ENCODE peak calls at places on chromosomes 4 and X, in nine cellular contexts. One of them, this sample, is unnamed.

GRCh38 chrX:45400380-45400779 is 199.7 kb upstream of the DIPK2B start:
- DNase-seq in astrocyte: peak
- DNase-seq in BJ: no peak
- DNase-seq in GM06990: no peak
- DNase-seq in WERI-Rb-1: no peak
- DNase-seq in fibroblast of pulmonary artery: peak
- DNase-seq in pancreas: no peak
- DNase-seq in GM23338: peak
- DNase-seq in psoas muscle: no peak
- DNase-seq in this sample: no peak

GRCh38 chr4:2929469-2929868 is 33.7 kb downstream of the NOP14 start:
- DNase-seq in GM23338: no peak
- DNase-seq in WERI-Rb-1: no peak
- DNase-seq in GM06990: no peak
- DNase-seq in fibroblast of pulmonary artery: no peak
- DNase-seq in BJ: no peak
- DNase-seq in pancreas: peak
- DNase-seq in astrocyte: no peak
- DNase-seq in psoas muscle: no peak
- DNase-seq in this sample: no peak

GRCh38 chr4:142474398-142475087 is 371.6 kb downstream of the INPP4B start:
- DNase-seq in GM23338: no peak
- DNase-seq in WERI-Rb-1: peak
- DNase-seq in fibroblast of pulmonary artery: no peak
- DNase-seq in astrocyte: peak
- DNase-seq in BJ: no peak
- DNase-seq in GM06990: peak
- DNase-seq in psoas muscle: no peak
- DNase-seq in pancreas: peak
- DNase-seq in this sample: peak

GRCh38 chrX:23871905-23872546 is 35.7 kb downstream of the APOO start:
- DNase-seq in GM06990: no peak
- DNase-seq in astrocyte: no peak
- DNase-seq in BJ: no peak
- DNase-seq in GM23338: no peak
- DNase-seq in psoas muscle: no peak
- DNase-seq in WERI-Rb-1: no peak
- DNase-seq in pancreas: no peak
- DNase-seq in fibroblast of pulmonary artery: no peak
- DNase-seq in this sample: no peak

GRCh38 chr4:78517050-78517652 is 34.4 kb upstream of the ANXA3 start:
- DNase-seq in BJ: no peak
- DNase-seq in GM23338: peak
- DNase-seq in GM06990: no peak
- DNase-seq in astrocyte: peak
- DNase-seq in WERI-Rb-1: no peak
- DNase-seq in fibroblast of pulmonary artery: peak
- DNase-seq in pancreas: no peak
- DNase-seq in psoas muscle: no peak
- DNase-seq in this sample: peak

GRCh38 chrX:29728639-29729038 is 486.7 kb upstream of the MAGEB2 start:
- DNase-seq in psoas muscle: no peak
- DNase-seq in GM06990: no peak
- DNase-seq in pancreas: no peak
- DNase-seq in GM23338: no peak
- DNase-seq in astrocyte: no peak
- DNase-seq in BJ: no peak
- DNase-seq in WERI-Rb-1: no peak
- DNase-seq in fibroblast of pulmonary artery: peak
- DNase-seq in this sample: peak

GRCh38 chrX:16958356-16958755 is 11.9 kb downstream of the REPS2 start:
- DNase-seq in BJ: no peak
- DNase-seq in GM23338: peak
- DNase-seq in psoas muscle: no peak
- DNase-seq in astrocyte: no peak
- DNase-seq in fibroblast of pulmonary artery: no peak
- DNase-seq in pancreas: no peak
- DNase-seq in GM06990: no peak
- DNase-seq in WERI-Rb-1: no peak
- DNase-seq in this sample: no peak

GRCh38 chr4:3855646-3856045 is 89.5 kb downstream of the ADRA2C start:
- DNase-seq in WERI-Rb-1: no peak
- DNase-seq in GM23338: no peak
- DNase-seq in fibroblast of pulmonary artery: no peak
- DNase-seq in BJ: no peak
- DNase-seq in astrocyte: no peak
- DNase-seq in psoas muscle: no peak
- DNase-seq in pancreas: no peak
- DNase-seq in GM06990: no peak
- DNase-seq in this sample: no peak

GRCh38 chr4:164930647-164931046 is 46.8 kb downstream of the TRIM61 start:
- DNase-seq in psoas muscle: no peak
- DNase-seq in WERI-Rb-1: no peak
- DNase-seq in GM23338: no peak
- DNase-seq in astrocyte: no peak
- DNase-seq in GM06990: no peak
- DNase-seq in pancreas: no peak
- DNase-seq in BJ: no peak
- DNase-seq in fibroblast of pulmonary artery: no peak
- DNase-seq in this sample: no peak

GRCh38 chr4:164937576-164938270 is 39.7 kb downstream of the TRIM61 start:
- DNase-seq in WERI-Rb-1: peak
- DNase-seq in psoas muscle: no peak
- DNase-seq in fibroblast of pulmonary artery: peak
- DNase-seq in GM23338: peak
- DNase-seq in BJ: no peak
- DNase-seq in pancreas: no peak
- DNase-seq in astrocyte: no peak
- DNase-seq in GM06990: no peak
- DNase-seq in this sample: no peak

GRCh38 chr4:164931551-164932324 is 45.7 kb downstream of the TRIM61 start:
- DNase-seq in BJ: no peak
- DNase-seq in astrocyte: no peak
- DNase-seq in pancreas: no peak
- DNase-seq in WERI-Rb-1: no peak
- DNase-seq in psoas muscle: no peak
- DNase-seq in fibroblast of pulmonary artery: no peak
- DNase-seq in GM23338: no peak
- DNase-seq in GM06990: no peak
- DNase-seq in this sample: peak

GRCh38 chr4:164933244-164933643 is 44.2 kb downstream of the TRIM61 start:
- DNase-seq in WERI-Rb-1: no peak
- DNase-seq in fibroblast of pulmonary artery: no peak
- DNase-seq in pancreas: no peak
- DNase-seq in astrocyte: no peak
- DNase-seq in GM06990: no peak
- DNase-seq in BJ: no peak
- DNase-seq in psoas muscle: no peak
- DNase-seq in GM23338: no peak
- DNase-seq in this sample: no peak

GRCh38 chr4:164935363-164935762 is 42.1 kb downstream of the TRIM61 start:
- DNase-seq in WERI-Rb-1: peak
- DNase-seq in fibroblast of pulmonary artery: no peak
- DNase-seq in astrocyte: no peak
- DNase-seq in GM06990: peak
- DNase-seq in GM23338: peak
- DNase-seq in pancreas: no peak
- DNase-seq in psoas muscle: no peak
- DNase-seq in BJ: no peak
- DNase-seq in this sample: no peak
- H3K4me3 ChIP-seq in WERI-Rb-1: no peak
- H3K4me3 ChIP-seq in fibroblast of pulmonary artery: no peak
- H3K4me3 ChIP-seq in astrocyte: no peak
- H3K4me3 ChIP-seq in GM06990: no peak
- H3K4me3 ChIP-seq in GM23338: no peak
- H3K4me3 ChIP-seq in pancreas: no peak
- H3K4me3 ChIP-seq in psoas muscle: no peak
- H3K4me3 ChIP-seq in BJ: no peak
- H3K4me3 ChIP-seq in this sample: no peak

GRCh38 chr4:122178961-122179360 is 26.8 kb downstream of the BLTP1 start:
- DNase-seq in pancreas: no peak
- DNase-seq in WERI-Rb-1: no peak
- DNase-seq in GM06990: no peak
- DNase-seq in BJ: no peak
- DNase-seq in GM23338: no peak
- DNase-seq in fibroblast of pulmonary artery: no peak
- DNase-seq in astrocyte: no peak
- DNase-seq in psoas muscle: no peak
- DNase-seq in this sample: no peak
- TF ChIP-seq CTCF in pancreas: no peak
- TF ChIP-seq CTCF in WERI-Rb-1: no peak
- TF ChIP-seq CTCF in GM06990: no peak
- TF ChIP-seq CTCF in BJ: no peak
- TF ChIP-seq CTCF in GM23338: no peak
- TF ChIP-seq CTCF in fibroblast of pulmonary artery: no peak
- TF ChIP-seq CTCF in astrocyte: no peak
- TF ChIP-seq CTCF in psoas muscle: no peak
- TF ChIP-seq CTCF in this sample: no peak

GRCh38 chr4:109811707-109812106 is 3.9 kb upstream of the GAR1 start:
- DNase-seq in astrocyte: no peak
- DNase-seq in GM06990: no peak
- DNase-seq in psoas muscle: no peak
- DNase-seq in GM23338: no peak
- DNase-seq in WERI-Rb-1: no peak
- DNase-seq in pancreas: no peak
- DNase-seq in BJ: no peak
- DNase-seq in fibroblast of pulmonary artery: no peak
- DNase-seq in this sample: no peak
- H3K4me3 ChIP-seq in astrocyte: no peak
- H3K4me3 ChIP-seq in GM06990: no peak
- H3K4me3 ChIP-seq in psoas muscle: no peak
- H3K4me3 ChIP-seq in GM23338: no peak
- H3K4me3 ChIP-seq in WERI-Rb-1: no peak
- H3K4me3 ChIP-seq in pancreas: no peak
- H3K4me3 ChIP-seq in BJ: no peak
- H3K4me3 ChIP-seq in fibroblast of pulmonary artery: no peak
- H3K4me3 ChIP-seq in this sample: no peak

DNA sequence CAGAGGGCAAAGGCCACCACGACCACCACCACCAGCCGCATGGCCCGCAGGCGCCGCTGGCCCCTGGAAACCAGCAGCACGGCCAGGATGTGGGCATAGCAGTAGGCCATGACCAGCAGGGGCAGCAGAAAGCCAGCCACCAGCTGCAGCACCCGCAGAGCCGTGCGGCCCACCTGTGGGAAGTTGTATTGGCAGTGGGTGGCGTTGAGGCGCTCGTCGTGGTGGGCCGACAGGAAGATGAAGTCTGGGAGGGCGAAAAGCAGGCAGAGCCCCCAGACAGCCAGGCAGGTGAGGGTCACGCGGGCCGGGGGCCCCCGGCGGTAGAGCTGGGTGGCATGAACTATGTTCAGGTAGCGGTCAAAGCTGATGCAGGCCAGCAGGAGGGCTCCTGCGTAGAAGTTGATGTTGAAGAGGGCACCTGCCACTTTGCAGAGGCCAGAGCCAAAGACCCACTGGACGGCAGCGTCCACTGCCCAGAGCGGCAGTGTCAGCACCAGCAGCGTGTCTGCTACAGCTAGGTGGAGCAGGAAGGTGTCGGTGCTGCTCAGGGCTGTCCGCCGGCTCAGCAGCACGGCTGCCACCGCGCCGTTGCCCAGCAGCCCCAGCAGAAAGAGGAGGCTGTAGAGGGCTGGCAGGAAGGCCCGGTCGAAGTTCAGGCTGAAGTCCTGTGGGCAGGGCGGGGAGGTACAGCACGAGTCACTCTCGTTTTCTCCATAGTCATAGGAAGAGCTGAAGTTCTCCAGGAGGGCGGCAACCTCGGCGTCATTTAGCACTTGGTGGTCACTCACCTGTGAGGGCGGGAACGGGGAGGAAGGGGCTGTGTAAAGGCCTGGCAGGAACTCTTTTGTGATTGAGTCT is 1.4 kb downstream of the CXCR3 start:
- DNase-seq in GM06990: no peak
- DNase-seq in BJ: no peak
- DNase-seq in fibroblast of pulmonary artery: no peak
- DNase-seq in pancreas: no peak
- DNase-seq in WERI-Rb-1: no peak
- DNase-seq in astrocyte: no peak
- DNase-seq in psoas muscle: no peak
- DNase-seq in GM23338: peak
- DNase-seq in this sample: no peak
- TF ChIP-seq CTCF in GM06990: no peak
- TF ChIP-seq CTCF in BJ: no peak
- TF ChIP-seq CTCF in fibroblast of pulmonary artery: no peak
- TF ChIP-seq CTCF in pancreas: no peak
- TF ChIP-seq CTCF in WERI-Rb-1: no peak
- TF ChIP-seq CTCF in astrocyte: no peak
- TF ChIP-seq CTCF in psoas muscle: no peak
- TF ChIP-seq CTCF in GM23338: no peak
- TF ChIP-seq CTCF in this sample: no peak

GRCh38 chrX:40090050-40090804 is 7.5 kb downstream of the BCOR start:
- DNase-seq in GM23338: no peak
- DNase-seq in astrocyte: no peak
- DNase-seq in psoas muscle: peak
- DNase-seq in WERI-Rb-1: peak
- DNase-seq in fibroblast of pulmonary artery: no peak
- DNase-seq in BJ: no peak
- DNase-seq in GM06990: no peak
- DNase-seq in pancreas: peak
- DNase-seq in this sample: no peak
- H3K4me3 ChIP-seq in GM23338: peak
- H3K4me3 ChIP-seq in astrocyte: no peak
- H3K4me3 ChIP-seq in psoas muscle: peak
- H3K4me3 ChIP-seq in WERI-Rb-1: peak
- H3K4me3 ChIP-seq in fibroblast of pulmonary artery: peak
- H3K4me3 ChIP-seq in BJ: peak
- H3K4me3 ChIP-seq in GM06990: no peak
- H3K4me3 ChIP-seq in pancreas: peak
- H3K4me3 ChIP-seq in this sample: no peak

DNA sequence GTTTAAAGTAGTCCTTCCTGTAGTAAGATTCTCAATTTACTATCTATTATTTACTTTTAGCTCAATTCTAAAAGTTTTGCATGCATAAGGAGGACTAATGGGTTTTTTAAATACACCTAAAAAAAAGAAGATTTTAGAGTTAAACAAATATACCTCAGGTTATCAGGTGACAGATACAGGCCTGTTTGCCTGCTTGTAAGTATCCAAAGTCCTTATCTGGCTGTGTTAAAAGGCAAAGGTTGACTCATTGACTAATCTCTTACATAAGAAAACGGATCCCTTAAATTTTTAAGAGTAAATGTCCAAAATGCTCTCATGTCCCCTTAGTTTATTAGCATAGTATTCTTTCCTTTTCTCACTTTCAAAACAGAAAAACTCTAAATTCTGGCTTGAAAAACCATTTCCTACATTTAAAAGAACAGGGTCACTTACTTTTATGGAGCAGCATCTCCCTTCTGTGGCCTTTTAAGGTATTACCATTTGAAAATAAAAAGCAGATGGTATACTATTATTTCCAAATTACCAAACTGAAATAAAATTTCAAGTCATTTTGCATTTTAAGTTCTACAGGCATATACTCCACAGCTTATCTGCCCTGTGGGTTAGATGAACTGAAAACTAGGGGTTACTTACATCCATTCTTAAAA is 4.5 kb downstream of the CBR4 start:
- DNase-seq in fibroblast of pulmonary artery: peak
- DNase-seq in psoas muscle: no peak
- DNase-seq in BJ: no peak
- DNase-seq in GM23338: no peak
- DNase-seq in pancreas: no peak
- DNase-seq in astrocyte: no peak
- DNase-seq in WERI-Rb-1: no peak
- DNase-seq in GM06990: no peak
- DNase-seq in this sample: no peak
- TF ChIP-seq CTCF in fibroblast of pulmonary artery: peak
- TF ChIP-seq CTCF in psoas muscle: peak
- TF ChIP-seq CTCF in BJ: peak
- TF ChIP-seq CTCF in GM23338: peak
- TF ChIP-seq CTCF in pancreas: no peak
- TF ChIP-seq CTCF in astrocyte: peak
- TF ChIP-seq CTCF in WERI-Rb-1: no peak
- TF ChIP-seq CTCF in GM06990: no peak
- TF ChIP-seq CTCF in this sample: peak